ENCODE peak calls at places on chromosomes 7 and 10, in five cellular contexts. B is iPS DF 6.9; U is body of pancreas; H is CD4-positive, CD25-positive, alpha-beta regulatory T cell; Q is left lung. O is an unnamed sample.

GRCh38 chr10:99435986-99436633 is 5.7 kb upstream of the GOT1 start:
- DNase-seq in B (no peak), U (no peak), H (no peak), Q (no peak), O (no peak)

GRCh38 chr10:30013684-30014246 is 45.6 kb downstream of the JCAD start:
- DNase-seq in B (no peak), U (peak; percentile 80), H (no peak), Q (no peak), O (no peak)

GRCh38 chr7:26449175-26450165 is 157.8 kb downstream of the SNX10 start:
- DNase-seq in B (no peak), U (no peak), H (no peak), Q (no peak), O (no peak)

GRCh38 chr10:112374724-112375541 is 1.0 kb downstream of the ACSL5 start:
- DNase-seq in B (no peak), U (no peak), H (no peak), Q (no peak), O (no peak)

GRCh38 chr7:85186521-85187241 is at the start of gene SEMA3D:
- DNase-seq in B (peak; percentile 61), U (peak; percentile 63), H (no peak), Q (peak; percentile 66), O (peak; percentile 66)

GRCh38 chr7:44673324-44673723 is 66.9 kb downstream of the OGDH start:
- DNase-seq in B (no peak), U (no peak), H (no peak), Q (no peak), O (no peak)

GRCh38 chr7:122886357-122887081 is at the start of gene CADPS2:
- DNase-seq in B (peak; percentile 37), U (peak; percentile 94), H (no peak), Q (peak; percentile 90), O (peak; percentile 92)

GRCh38 chr10:66209025-66209424 is 716.8 kb upstream of the LRRTM3 start:
- DNase-seq in B (no peak), U (no peak), H (no peak), Q (no peak), O (no peak)

GRCh38 chr10:63157845-63158624 is 24.9 kb downstream of the NRBF2 start:
- DNase-seq in B (peak; percentile 79), U (peak; percentile 40), H (peak; percentile 39), Q (no peak), O (no peak)

GRCh38 chr10:25522946-25523608 is 348.3 kb downstream of the GPR158 start:
- DNase-seq in B (peak; percentile 79), U (no peak), H (no peak), Q (no peak), O (no peak)

GRCh38 chr10:44343836-44344235 is 41.1 kb downstream of the CXCL12 start:
- DNase-seq in B (no peak), U (peak; percentile 57), H (no peak), Q (no peak), O (no peak)

GRCh38 chr7:66047426-66047825 is 28.2 kb upstream of the ASL start:
- DNase-seq in B (no peak), U (peak; percentile 4), H (no peak), Q (peak; percentile 47), O (no peak)

GRCh38 chr7:98360221-98361124 is 40.4 kb downstream of the BAIAP2L1 start:
- DNase-seq in B (peak; percentile 20), U (no peak), H (no peak), Q (peak; percentile 54), O (peak; percentile 73)

GRCh38 chr10:132349766-132350165 is 17.8 kb downstream of the LRRC27 start:
- DNase-seq in B (no peak), U (no peak), H (no peak), Q (peak; percentile 20), O (peak; percentile 33)

GRCh38 chr10:124741281-124741921 is 2.8 kb downstream of the FAM53B start:
- DNase-seq in B (no peak), U (peak; percentile 86), H (peak; percentile 71), Q (peak; percentile 83), O (peak; percentile 88)

GRCh38 chr7:139714163-139714901 is 63.5 kb downstream of the HIPK2 start:
- DNase-seq in B (no peak), U (no peak), H (no peak), Q (no peak), O (peak; percentile 81)

GRCh38 chr7:20542594-20542993 is 72.9 kb upstream of the ABCB5 start:
- DNase-seq in B (no peak), U (peak; percentile 29), H (no peak), Q (no peak), O (no peak)

GRCh38 chr7:95028683-95029082 is 121.3 kb downstream of the PPP1R9A start:
- DNase-seq in B (no peak), U (no peak), H (no peak), Q (no peak), O (no peak)

GRCh38 chr7:125406111-125406510 is 476.5 kb upstream of the POT1 start:
- DNase-seq in B (no peak), U (no peak), H (no peak), Q (no peak), O (no peak)

GRCh38 chr10:77504870-77505257 is 132.7 kb downstream of the KCNMA1 start:
- DNase-seq in B (no peak), U (peak; percentile 83), H (no peak), Q (peak; percentile 49), O (no peak)

GRCh38 chr7:131104611-131105293 is 222.9 kb upstream of the MKLN1 start:
- DNase-seq in B (no peak), U (no peak), H (no peak), Q (no peak), O (no peak)

GRCh38 chr7:34133356-34133982 is 228.1 kb downstream of the BMPER start:
- DNase-seq in B (no peak), U (no peak), H (no peak), Q (no peak), O (no peak)

GRCh38 chr10:78134919-78135318 is 101.3 kb downstream of the RPS24 start:
- DNase-seq in B (no peak), U (no peak), H (no peak), Q (no peak), O (no peak)

GRCh38 chr7:5426226-5426475 is 2.5 kb upstream of the TNRC18 start:
- DNase-seq in B (no peak), U (no peak), H (no peak), Q (no peak), O (no peak)

GRCh38 chr10:102644066-102644645 is at the start of gene TRIM8:
- DNase-seq in B (no peak), U (peak; percentile 58), H (peak; percentile 30), Q (no peak), O (peak; percentile 74)

GRCh38 chr10:29795856-29796255 is 161.1 kb upstream of the SVIL start:
- DNase-seq in B (no peak), U (no peak), H (no peak), Q (no peak), O (no peak)

GRCh38 chr10:19204239-19204917 is 155.8 kb downstream of the MALRD1 start:
- DNase-seq in B (no peak), U (no peak), H (no peak), Q (no peak), O (no peak)

DNA sequence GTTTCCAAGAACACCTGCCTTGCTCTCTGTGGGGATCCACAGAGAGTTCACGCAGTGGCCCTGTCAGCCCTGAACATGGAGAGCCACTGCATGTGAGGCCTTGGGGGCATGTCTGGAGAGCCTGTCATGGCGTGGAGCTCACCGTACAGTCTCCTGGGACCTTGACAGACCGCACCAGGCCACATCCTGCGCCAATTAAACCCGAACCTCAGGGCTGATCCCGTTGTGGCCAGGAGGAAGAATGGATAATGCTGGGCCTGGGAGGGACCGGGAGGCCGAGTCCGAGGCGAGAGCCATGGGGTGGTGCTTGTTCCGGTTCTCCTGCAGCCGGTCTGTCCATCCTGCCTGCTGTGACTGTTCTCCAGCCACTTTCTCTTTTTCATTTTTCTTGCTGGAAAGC is 68.7 kb downstream of the DNAJB6 start:
- DNase-seq in B (no peak), U (no peak), H (no peak), Q (no peak), O (no peak)
- H3K36me3 ChIP-seq in B (peaks cover 27% of the 10 kb centered on the region), U (no peaks in the 10 kb centered on the region), H (peaks cover 6% of the 10 kb centered on the region), Q (no peaks in the 10 kb centered on the region), O (peaks cover 36% of the 10 kb centered on the region)

GRCh38 chr7:3592438-3593134 is 291.5 kb downstream of the SDK1 start:
- DNase-seq in B (no peak), U (peak; percentile 52), H (no peak), Q (no peak), O (no peak)

GRCh38 chr7:3588341-3588740 is 287.3 kb downstream of the SDK1 start:
- DNase-seq in B (no peak), U (no peak), H (no peak), Q (no peak), O (no peak)

GRCh38 chr7:3589756-3590155 is 288.7 kb downstream of the SDK1 start:
- DNase-seq in B (no peak), U (no peak), H (no peak), Q (no peak), O (no peak)

GRCh38 chr7:3591150-3591549 is 290.1 kb downstream of the SDK1 start:
- DNase-seq in B (no peak), U (no peak), H (no peak), Q (no peak), O (no peak)

GRCh38 chr7:3591944-3592343 is 290.9 kb downstream of the SDK1 start:
- DNase-seq in B (no peak), U (no peak), H (no peak), Q (no peak), O (no peak)
- H3K27ac ChIP-seq in B (no peak overlapping the region), U (no peak overlapping the region), H (no peak overlapping the region), Q (no peak overlapping the region), O (no peak overlapping the region)

DNA sequence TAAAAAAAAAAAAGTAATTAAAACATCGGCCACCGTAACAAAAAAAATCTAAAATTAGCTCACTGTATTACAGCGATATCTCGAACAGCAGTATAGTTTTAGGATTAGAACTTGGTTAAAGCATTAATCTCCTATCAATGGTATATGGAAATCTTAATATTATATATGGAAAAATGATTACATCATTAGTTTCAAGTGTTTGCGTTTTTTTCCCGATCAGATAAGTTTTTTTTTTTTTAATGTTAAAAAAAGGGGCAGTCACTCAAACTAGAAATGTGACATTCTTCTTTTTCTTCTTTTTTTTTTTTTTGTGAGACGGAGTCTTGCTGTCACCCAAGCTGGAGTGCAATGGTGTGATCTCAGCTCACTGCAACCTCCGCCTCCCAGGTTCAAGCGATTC is 7.4 kb downstream of the IDI1 start:
- DNase-seq in B (no peak), U (no peak), H (no peak), Q (no peak), O (no peak)
- H3K36me3 ChIP-seq in B (peaks cover 11% of the 10 kb centered on the region), U (peaks cover 3% of the 10 kb centered on the region), H (peaks cover 40% of the 10 kb centered on the region), Q (peaks cover 3% of the 10 kb centered on the region), O (peaks cover 65% of the 10 kb centered on the region)

GRCh38 chr7:127665922-127666321 is 13.9 kb downstream of the SND1 start:
- DNase-seq in B (no peak), U (no peak), H (no peak), Q (no peak), O (no peak)
- H3K27ac ChIP-seq in B (no peak overlapping the region), U (no peak overlapping the region), H (no peak overlapping the region), Q (no peak overlapping the region), O (no peak overlapping the region)

DNA sequence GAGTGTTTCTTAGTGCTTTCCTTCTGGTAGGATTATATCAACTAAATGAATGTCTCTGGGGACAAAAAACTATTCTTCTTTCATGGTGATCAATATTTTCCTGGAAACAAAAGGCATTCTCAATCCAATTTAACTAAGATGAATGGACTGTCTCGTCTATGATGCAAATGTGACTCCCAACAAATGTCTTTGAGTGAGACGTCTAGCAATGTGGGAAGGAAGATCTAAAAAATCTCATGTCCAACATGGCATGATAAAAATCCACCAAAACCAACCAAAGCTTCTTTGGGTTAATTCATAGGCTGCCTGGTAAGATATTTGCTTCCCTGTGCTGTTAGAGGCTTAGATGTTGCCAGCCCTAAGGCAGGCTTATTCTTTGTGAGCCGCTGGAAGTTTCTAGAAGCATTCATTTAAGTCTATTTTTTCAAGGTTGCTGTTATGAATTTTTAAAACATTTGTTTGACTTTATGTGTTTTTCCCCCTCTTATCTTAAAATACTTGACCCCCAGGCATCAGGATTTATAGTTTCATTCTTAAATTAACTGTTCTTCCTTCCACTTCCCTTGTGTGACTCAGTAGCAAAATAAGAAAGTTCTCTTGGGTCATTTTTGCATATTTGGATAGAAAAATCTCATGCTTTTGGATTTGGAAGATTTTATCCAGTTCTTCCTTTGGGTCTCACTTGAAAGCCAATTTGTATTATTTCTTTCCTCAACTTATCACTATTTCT is 156.3 kb downstream of the NRP1 start:
- DNase-seq in B (no peak), U (no peak), H (no peak), Q (no peak), O (no peak)
- H3K36me3 ChIP-seq in B (no peaks in the 10 kb centered on the region), U (no peaks in the 10 kb centered on the region), H (no peaks in the 10 kb centered on the region), Q (no peaks in the 10 kb centered on the region), O (peaks cover 38% of the 10 kb centered on the region)